ENCODE peak calls at places on chromosomes 1 and 21, in five cellular contexts. D, W, U, B and P are unnamed samples.

GRCh38 chr1:65924471-65924870 is 131.8 kb downstream of the PDE4B start:
- DNase-seq in U (no peak), B (no peak), W (no peak), D (no peak), P (no peak)

GRCh38 chr1:62235576-62235975 is 40.9 kb downstream of the L1TD1 start:
- DNase-seq in W (no peak), U (no peak), B (no peak), D (no peak), P (no peak)

GRCh38 chr1:152497273-152497672 is 13.3 kb upstream of the LCE5A start:
- DNase-seq in U (peak; percentile 29), W (no peak), B (no peak), D (no peak), P (no peak)

GRCh38 chr1:197468581-197469175 is 200.6 kb downstream of the CRB1 start:
- DNase-seq in B (no peak), U (no peak), D (no peak), W (no peak), P (peak; percentile 65)

GRCh38 chr1:220734571-220735326 is 13.4 kb upstream of the MTARC2 start:
- DNase-seq in U (no peak), W (no peak), B (no peak), D (no peak), P (no peak)

GRCh38 chr1:37237948-37238347 is 203.6 kb upstream of the GRIK3 start:
- DNase-seq in D (no peak), U (no peak), B (no peak), W (no peak), P (no peak)

GRCh38 chr1:240739754-240740153 is 127.8 kb upstream of the GREM2 start:
- DNase-seq in B (no peak), D (no peak), W (no peak), U (no peak), P (no peak)

GRCh38 chr1:36760081-36760480 is 274.2 kb downstream of the GRIK3 start:
- DNase-seq in D (no peak), W (no peak), U (no peak), B (peak; percentile 32), P (no peak)

GRCh38 chr1:66237722-66238479 is 296.1 kb upstream of the SGIP1 start:
- DNase-seq in U (no peak), B (no peak), W (no peak), D (no peak), P (no peak)

GRCh38 chr1:43423672-43424550 is 29.8 kb downstream of the HYI start:
- DNase-seq in B (no peak), D (no peak), U (no peak), W (no peak), P (no peak)

GRCh38 chr1:179921981-179922380 is 32.6 kb upstream of the CEP350 start:
- DNase-seq in U (no peak), B (no peak), D (no peak), W (no peak), P (no peak)

GRCh38 chr1:7478797-7479499 is 292.1 kb upstream of the VAMP3 start:
- DNase-seq in B (no peak), U (no peak), D (peak; percentile 95), W (peak; percentile 45), P (no peak)

GRCh38 chr1:221576268-221576667 is 165.6 kb downstream of the DUSP10 start:
- DNase-seq in D (no peak), U (no peak), W (no peak), B (no peak), P (no peak)

GRCh38 chr1:205528887-205529825 is 24.7 kb downstream of the CDK18 start:
- DNase-seq in W (peak; percentile 84), U (no peak), B (peak; percentile 82), D (peak; percentile 91), P (peak; percentile 78)

GRCh38 chr21:33834801-33835500 is 80.7 kb downstream of the ATP5PO start:
- DNase-seq in U (peak; percentile 52), B (no peak), W (no peak), D (no peak), P (no peak)

GRCh38 chr1:33256335-33256700 is at the start of gene ZNF362:
- DNase-seq in U (no peak), D (peak; percentile 68), B (peak; percentile 69), W (peak; percentile 69), P (peak; percentile 58)

GRCh38 chr1:19769211-19769932 is 30.3 kb downstream of the TMCO4 start:
- DNase-seq in U (no peak), B (no peak), D (no peak), W (no peak), P (no peak)

GRCh38 chr21:9737871-9738520 is 783.4 kb upstream of the TPTE start:
- DNase-seq in U (peak; percentile 82), D (no peak), W (no peak), B (no peak), P (no peak)

GRCh38 chr1:20481158-20481617 is 4.8 kb downstream of the CAMK2N1 start:
- DNase-seq in W (no peak), U (no peak), B (peak; percentile 65), D (no peak), P (no peak)

GRCh38 chr21:46326110-46326703 is 2.3 kb downstream of the PCNT start:
- DNase-seq in W (no peak), D (no peak), U (no peak), B (no peak), P (no peak)

GRCh38 chr1:107379826-107380225 is 239.0 kb downstream of the NTNG1 start:
- DNase-seq in W (no peak), U (no peak), B (no peak), D (no peak), P (no peak)

GRCh38 chr1:6488602-6489382 is 2.7 kb downstream of the PLEKHG5 start:
- DNase-seq in U (no peak), D (no peak), W (no peak), B (no peak), P (no peak)

GRCh38 chr1:228205526-228206436 is 2.1 kb upstream of the OBSCN start:
- DNase-seq in B (no peak), D (no peak), W (no peak), U (no peak), P (no peak)

GRCh38 chr1:204818998-204819397 is 51.7 kb upstream of the NFASC start:
- DNase-seq in U (no peak), D (no peak), B (no peak), W (no peak), P (no peak)

GRCh38 chr21:27154451-27155129 is 187.7 kb upstream of the ADAMTS5 start:
- DNase-seq in U (no peak), B (no peak), W (no peak), D (peak; percentile 18), P (no peak)

GRCh38 chr1:176479920-176480319 is 16.9 kb downstream of the PAPPA2 start:
- DNase-seq in W (no peak), D (no peak), B (no peak), U (no peak), P (no peak)

GRCh38 chr1:42173961-42174715 is 9.6 kb upstream of the GUCA2A start:
- DNase-seq in D (no peak), W (no peak), U (no peak), B (no peak), P (no peak)

GRCh38 chr1:99397029-99397428 is 132.7 kb downstream of the PLPPR4 start:
- DNase-seq in D (no peak), U (no peak), W (no peak), B (no peak), P (no peak)

GRCh38 chr1:24709748-24710416 is 35.4 kb upstream of the CLIC4 start:
- DNase-seq in B (no peak), D (no peak), U (no peak), W (no peak), P (no peak)

GRCh38 chr1:218660678-218661053 is 315.5 kb downstream of the TGFB2 start:
- DNase-seq in D (no peak), W (no peak), U (no peak), B (no peak), P (no peak)

GRCh38 chr21:34815831-34816700 is 147.3 kb downstream of the CLIC6 start:
- DNase-seq in D (no peak), W (no peak), U (peak; percentile 72), B (no peak), P (no peak)

DNA sequence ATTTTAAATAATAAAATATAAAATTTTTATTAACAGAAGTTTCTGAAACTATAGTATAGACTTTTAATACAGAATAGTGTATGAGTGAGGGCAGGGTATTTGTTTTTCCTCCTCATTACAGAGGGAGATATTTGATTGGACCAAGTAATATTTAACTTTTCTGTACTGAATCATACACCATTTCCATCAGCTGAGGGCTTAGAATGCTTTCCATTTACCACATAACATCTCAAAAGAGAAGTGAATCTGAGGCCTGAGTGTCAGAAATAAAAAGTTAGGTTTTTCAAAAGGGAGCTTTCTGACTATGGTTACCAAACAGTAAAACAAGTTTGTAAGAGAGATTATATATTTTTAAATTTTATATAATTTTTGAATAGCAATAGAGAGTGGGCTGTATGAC is 29.5 kb downstream of the TLCD4 start:
- DNase-seq in W (no peak), U (no peak), B (no peak), D (no peak), P (no peak)
- TF ChIP-seq CTCF in W (no peak), U (no peak), B (no peak), D (no peak), P (no peak)

GRCh38 chr1:27365372-27366112 is 1.2 kb downstream of the MAP3K6 start:
- DNase-seq in U (peak; percentile 97), D (peak; percentile 90), B (peak; percentile 88), W (peak; percentile 86), P (peak; percentile 88)
- TF ChIP-seq POLR2A in U (peak; percentile 70), D (peak; percentile 71), B (peak; percentile 46), W (peak; percentile 68), P (no peak)

GRCh38 chr1:15895233-15895632 is 47.7 kb downstream of the SPEN start:
- DNase-seq in U (no peak), B (no peak), W (no peak), D (no peak), P (no peak)
- H3K27ac ChIP-seq in U (peak overlapping the region; percentile 42), B (no peak overlapping the region), W (no peak overlapping the region), D (no peak overlapping the region), P (no peak overlapping the region)

GRCh38 chr1:10788592-10789006 is 7.8 kb downstream of the CASZ1 start:
- DNase-seq in D (no peak), W (peak; percentile 44), B (peak; percentile 83), U (no peak), P (peak; percentile 56)
- TF ChIP-seq CTCF in D (no peak), W (peak; percentile 61), B (peak; percentile 55), U (no peak), P (peak; percentile 49)

GRCh38 chr1:153633161-153633746 is 612 bp upstream of the CHTOP start:
- DNase-seq in U (no peak), D (no peak), B (no peak), W (no peak), P (no peak)
- TF ChIP-seq POLR2A in U (no peak), D (no peak), B (no peak), W (no peak), P (no peak)

DNA sequence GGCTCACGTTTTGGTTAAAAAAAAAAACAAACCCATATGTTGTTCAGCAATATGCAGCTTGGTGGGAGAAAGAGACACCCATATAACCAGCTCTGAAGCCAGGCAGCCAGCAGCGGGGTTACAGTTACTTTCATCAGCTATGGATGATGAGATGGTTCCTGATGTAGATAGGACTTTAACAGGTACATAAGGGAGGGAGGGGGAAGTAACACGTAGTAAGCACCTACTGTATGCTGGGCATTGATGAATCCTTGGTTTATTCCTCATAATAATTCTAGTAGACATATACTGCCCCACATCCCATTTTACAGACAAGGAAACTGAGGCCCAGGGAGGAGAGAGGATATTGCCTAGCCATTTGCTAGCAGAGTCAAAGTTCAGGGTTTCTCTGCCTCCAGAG is 2.0 kb downstream of the SLC1A7 start:
- DNase-seq in D (peak; percentile 6), W (no peak), B (no peak), U (no peak), P (no peak)
- H3K27ac ChIP-seq in D (peak overlapping the region; percentile 25), W (no peak overlapping the region), B (no peak overlapping the region), U (peak overlapping the region; percentile 63), P (no peak overlapping the region)